ENCODE peak calls at places on chromosome 22, in nine cellular contexts. S is NCI-H2107; P is endothelial cell; N is fibroblast of lung; U is T-cell; C is transverse colon; M is fibroblast of gingiva; L is stimulated activated CD4-positive, alpha-beta T cell treated with anti-CD3 and anti-CD28 coated beads, Interleukin-4, amount 100 ng/mL, for 4 hours; E is psoas muscle. T is an unnamed sample.

GRCh38 chr22:47190957-47191323 is 428.5 kb downstream of the TBC1D22A start:
- DNase-seq in N (no peak), P (no peak), C (no peak), E (no peak), S (no peak), U (no peak), M (no peak), L (no peak), T (no peak)

GRCh38 chr22:22178992-22179391 is 65.6 kb upstream of the VPREB1 start:
- DNase-seq in P (no peak), M (no peak), C (no peak), L (no peak), E (no peak), S (no peak), N (no peak), U (no peak), T (no peak)

GRCh38 chr22:28051787-28052356 is 132.8 kb upstream of the PITPNB start:
- DNase-seq in S (no peak), L (peak), N (peak), M (peak), P (peak), U (no peak), E (peak), C (peak), T (peak)

GRCh38 chr22:24106385-24107381 is 74.6 kb upstream of the SUSD2 start:
- DNase-seq in E (no peak), L (peak), M (no peak), S (no peak), C (peak), P (no peak), N (peak), U (peak), T (no peak)

GRCh38 chr22:50686794-50687193 is 14.2 kb downstream of the SHANK3 start:
- DNase-seq in P (no peak), L (no peak), M (no peak), S (no peak), E (no peak), C (no peak), U (no peak), N (no peak), T (no peak)

GRCh38 chr22:20956258-20957117 is 10.6 kb upstream of the AIFM3 start:
- DNase-seq in E (peak), P (no peak), L (no peak), C (peak), S (no peak), N (peak), U (no peak), M (peak), T (no peak)

GRCh38 chr22:24514241-24515024 is 19.3 kb downstream of the UPB1 start:
- DNase-seq in S (no peak), C (peak), P (no peak), N (no peak), M (no peak), L (no peak), U (no peak), E (no peak), T (no peak)

GRCh38 chr22:25027552-25027951 is 75.0 kb downstream of the KIAA1671 start:
- DNase-seq in P (no peak), E (no peak), M (no peak), N (no peak), U (no peak), S (no peak), L (no peak), C (peak), T (no peak)

GRCh38 chr22:47355776-47356432 is 593.5 kb downstream of the TBC1D22A start:
- DNase-seq in L (no peak), C (no peak), M (no peak), S (no peak), E (no peak), P (no peak), N (no peak), U (no peak), T (no peak)

GRCh38 chr22:35140879-35141745 is 75.2 kb downstream of the ISX start:
- DNase-seq in P (peak), U (no peak), N (no peak), M (no peak), C (peak), S (no peak), L (no peak), E (no peak), T (no peak)

T was measured in SK-N-MC.